ENCODE peak calls at places on chromosomes 16 and 17, in nine cellular contexts. M is effector memory CD4-positive, alpha-beta T cell; J is dorsolateral prefrontal cortex; H is HAP-1; K is CD4-positive, alpha-beta memory T cell; R is tibial nerve; G is cardiac muscle cell; Q is lower leg skin; V is cardiac fibroblast. I is an unnamed sample.

GRCh38 chr17:40520991-40521453 is 19.6 kb upstream of the TNS4 start:
- DNase-seq in M (no peak), J (no peak), H (no peak), K (no peak), R (peak; percentile 4), G (no peak), Q (no peak), V (no peak), I (no peak)

GRCh38 chr17:27323538-27324212 is 29.8 kb downstream of the WSB1 start:
- DNase-seq in M (no peak), J (no peak), H (no peak), K (no peak), R (peak; percentile 49), G (peak; percentile 89), Q (peak; percentile 83), V (peak; percentile 86), I (peak; percentile 23)

GRCh38 chr17:67491009-67491677 is 114.1 kb downstream of the PITPNC1 start:
- DNase-seq in M (no peak), J (peak; percentile 78), H (no peak), K (no peak), R (peak; percentile 76), G (peak; percentile 97), Q (peak; percentile 82), V (peak; percentile 99), I (peak; percentile 98)

GRCh38 chr16:80323187-80323807 is 217.5 kb upstream of the DYNLRB2 start:
- DNase-seq in M (no peak), J (no peak), H (no peak), K (no peak), R (no peak), G (no peak), Q (no peak), V (no peak), I (no peak)

GRCh38 chr17:64984181-64984580 is 64.9 kb upstream of the LRRC37A3 start:
- DNase-seq in M (no peak), J (no peak), H (no peak), K (no peak), R (no peak), G (no peak), Q (no peak), V (no peak), I (no peak)

GRCh38 chr16:62950351-62950750 is 914.1 kb upstream of the CDH8 start:
- DNase-seq in M (no peak), J (no peak), H (peak; percentile 98), K (no peak), R (no peak), G (no peak), Q (no peak), V (no peak), I (no peak)

GRCh38 chr17:30922235-30922993 is 669 bp downstream of the ADAP2 start:
- DNase-seq in M (no peak), J (no peak), H (no peak), K (no peak), R (no peak), G (no peak), Q (no peak), V (no peak), I (no peak)

GRCh38 chr17:64507418-64507766 is 615 bp downstream of the CEP95 start:
- DNase-seq in M (no peak), J (no peak), H (peak; percentile 92), K (peak; percentile 69), R (no peak), G (peak; percentile 79), Q (peak; percentile 27), V (peak; percentile 81), I (no peak)

GRCh38 chr17:66847704-66848103 is 12.8 kb downstream of the CACNG5 start:
- DNase-seq in M (no peak), J (no peak), H (no peak), K (no peak), R (no peak), G (no peak), Q (no peak), V (no peak), I (no peak)

GRCh38 chr16:88920618-88921602 is 54.5 kb upstream of the PABPN1L start:
- DNase-seq in M (no peak), J (no peak), H (no peak), K (no peak), R (peak; percentile 61), G (peak; percentile 76), Q (peak; percentile 59), V (peak; percentile 71), I (no peak)

GRCh38 chr17:43832976-43833829 is at the start of gene MPP3:
- DNase-seq in M (peak; percentile 4), J (no peak), H (peak; percentile 72), K (peak; percentile 48), R (peak; percentile 33), G (peak; percentile 80), Q (no peak), V (peak; percentile 55), I (peak; percentile 16)

GRCh38 chr17:6592193-6592592 is 35.8 kb upstream of the PITPNM3 start:
- DNase-seq in M (no peak), J (no peak), H (no peak), K (no peak), R (no peak), G (no peak), Q (no peak), V (peak; percentile 44), I (no peak)

GRCh38 chr17:48646183-48647102 is 20.3 kb upstream of the HOXB9 start:
- DNase-seq in M (no peak), J (no peak), H (no peak), K (no peak), R (no peak), G (no peak), Q (no peak), V (no peak), I (no peak)

GRCh38 chr16:1973461-1974156 is 1.8 kb downstream of the TBL3 start:
- DNase-seq in M (no peak), J (no peak), H (no peak), K (no peak), R (no peak), G (no peak), Q (no peak), V (no peak), I (no peak)

DNA sequence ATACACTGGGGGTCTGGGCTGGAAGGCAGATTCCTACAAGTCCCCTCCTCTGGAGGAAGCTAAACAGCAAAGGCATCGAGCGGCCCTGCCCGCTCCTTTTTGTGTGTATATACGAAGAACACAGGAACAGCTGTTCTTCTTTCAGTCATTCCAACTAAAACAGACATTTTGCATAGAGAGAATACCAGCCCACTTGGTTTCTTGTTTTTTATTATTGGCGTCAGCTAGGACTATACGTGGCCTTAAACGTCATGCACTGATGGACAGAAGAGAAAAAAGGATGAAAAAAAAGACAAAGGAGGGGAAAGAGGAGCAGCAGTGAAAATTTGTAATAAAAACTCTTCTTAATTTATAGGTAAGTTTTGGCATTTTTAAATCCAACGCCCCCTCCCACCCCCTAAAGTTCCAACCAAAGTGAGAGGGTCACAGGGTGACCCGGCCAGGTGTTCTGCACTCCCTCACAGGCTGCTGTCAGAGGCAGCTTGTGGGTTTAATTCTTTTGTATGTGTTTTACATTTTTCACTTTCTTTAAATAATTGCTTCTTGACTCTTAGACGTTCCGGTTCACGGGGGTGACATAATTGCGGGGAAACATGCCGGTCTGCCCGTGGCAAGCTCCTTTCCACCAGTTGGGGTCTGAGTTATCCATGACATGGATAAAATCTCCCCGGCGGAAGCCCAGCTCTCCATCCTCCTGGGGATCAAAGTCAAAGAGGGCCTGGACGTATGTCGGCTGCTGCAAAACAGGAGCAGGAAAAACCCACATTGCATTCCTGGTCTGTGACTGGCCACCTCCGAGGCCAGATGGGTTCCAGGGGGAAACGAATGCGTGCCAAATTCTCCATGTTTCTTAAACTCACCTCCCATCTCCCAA is 30.8 kb upstream of the SLC25A19 start:
- DNase-seq in M (no peak), J (no peak), H (no peak), K (no peak), R (no peak), G (peak; percentile 68), Q (no peak), V (peak; percentile 69), I (peak; percentile 39)
- H3K4me3 ChIP-seq in M (no peak overlapping the region), J (no peak overlapping the region), H (no peak overlapping the region), K (no peak overlapping the region), R (no peak overlapping the region), G (no peak overlapping the region), Q (no peak overlapping the region), V (no peak overlapping the region), I (no peak overlapping the region)

GRCh38 chr16:75251280-75252048 is at the start of gene BCAR1:
- DNase-seq in M (no peak), J (peak; percentile 89), H (peak; percentile 83), K (no peak), R (peak; percentile 75), G (peak; percentile 96), Q (peak; percentile 65), V (peak; percentile 81), I (peak; percentile 77)
- H3K4me3 ChIP-seq in M (peak within 1 kb of the TSS; percentile 50), J (peak within 1 kb of the TSS; percentile 84), H (peak within 1 kb of the TSS; percentile 62), K (no peak within 1 kb of the TSS), R (peak within 1 kb of the TSS; percentile 93), G (peak within 1 kb of the TSS; percentile 67), Q (peak within 1 kb of the TSS; percentile 49), V (peak within 1 kb of the TSS; percentile 70), I (peak within 1 kb of the TSS; percentile 62)

GRCh38 chr17:35791681-35792350 is 3.6 kb downstream of the MMP28 start:
- DNase-seq in M (no peak), J (no peak), H (no peak), K (no peak), R (no peak), G (no peak), Q (no peak), V (no peak), I (no peak)

GRCh38 chr17:35795007-35795870 is at the start of gene MMP28:
- DNase-seq in M (no peak), J (no peak), H (no peak), K (peak; percentile 33), R (no peak), G (peak; percentile 35), Q (no peak), V (peak; percentile 13), I (no peak)

GRCh38 chr17:35795871-35796265 is 427 bp upstream of the MMP28 start:
- DNase-seq in M (no peak), J (no peak), H (no peak), K (no peak), R (no peak), G (no peak), Q (no peak), V (no peak), I (no peak)

GRCh38 chr17:35790826-35791225 is 4.6 kb downstream of the MMP28 start:
- DNase-seq in M (no peak), J (no peak), H (no peak), K (no peak), R (no peak), G (no peak), Q (no peak), V (peak; percentile 26), I (no peak)

DNA sequence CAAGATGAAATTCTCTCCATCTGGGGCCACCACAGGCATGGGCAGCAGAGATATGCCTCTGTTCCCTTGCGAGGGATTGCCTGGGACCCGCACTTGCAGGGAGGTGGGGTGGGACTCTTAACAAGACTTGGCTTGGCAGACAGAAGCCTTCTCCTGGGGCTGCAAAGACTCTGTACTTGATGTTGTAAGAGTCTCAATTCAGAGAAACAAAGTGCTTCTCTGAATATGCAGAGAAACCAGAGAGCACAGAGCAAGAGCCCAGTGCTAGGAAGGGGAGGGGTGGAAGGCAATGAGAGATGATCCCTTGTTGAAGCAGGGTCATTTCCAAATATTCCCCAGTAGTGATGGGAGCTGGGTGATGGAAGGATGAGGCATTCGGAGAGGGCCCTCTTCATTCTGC is 2.2 kb downstream of the MMP28 start:
- DNase-seq in M (no peak), J (no peak), H (no peak), K (no peak), R (no peak), G (no peak), Q (no peak), V (no peak), I (no peak)
- H3K4me3 ChIP-seq in M (no peak overlapping the region), J (peak overlapping the region; percentile 72), H (no peak overlapping the region), K (no peak overlapping the region), R (peak overlapping the region; percentile 70), G (no peak overlapping the region), Q (no peak overlapping the region), V (no peak overlapping the region), I (no peak overlapping the region)

GRCh38 chr17:2485543-2485942 is 26.1 kb downstream of the METTL16 start:
- DNase-seq in M (no peak), J (no peak), H (no peak), K (no peak), R (no peak), G (peak; percentile 61), Q (no peak), V (peak; percentile 42), I (peak; percentile 4)
- H3K4me3 ChIP-seq in M (no peak overlapping the region), J (no peak overlapping the region), H (no peak overlapping the region), K (no peak overlapping the region), R (no peak overlapping the region), G (no peak overlapping the region), Q (no peak overlapping the region), V (no peak overlapping the region), I (no peak overlapping the region)